ENCODE peak calls at places on chromosomes 1 and 21, in four cellular contexts. D is tibial nerve, M is neural crest cell, Z is cardiac fibroblast. L is an unnamed sample.

GRCh38 chr1:116717318-116717717 is 36.9 kb upstream of the CD2 start:
- DNase-seq in Z (no peak), M (no peak), D (no peak), L (no peak)

GRCh38 chr1:32047701-32048100 is 25.0 kb upstream of the TMEM39B start:
- DNase-seq in Z (no peak), D (no peak), M (no peak), L (no peak)

GRCh38 chr1:92952714-92953113 is 8.5 kb downstream of the DIPK1A start:
- DNase-seq in D (no peak), Z (no peak), M (no peak), L (no peak)

GRCh38 chr1:61083799-61084385 is 1.5 kb downstream of the NFIA start:
- DNase-seq in Z (peak; percentile 60), M (no peak), D (no peak), L (no peak)

GRCh38 chr1:2604854-2605753 is 18.5 kb downstream of the PRXL2B start:
- DNase-seq in M (no peak), Z (no peak), D (no peak), L (no peak)

GRCh38 chr1:11648732-11649158 is 5.5 kb downstream of the FBXO2 start:
- DNase-seq in Z (no peak), M (no peak), D (no peak), L (no peak)

GRCh38 chr1:208216062-208216461 is 28.1 kb downstream of the PLXNA2 start:
- DNase-seq in D (no peak), M (no peak), Z (peak; percentile 70), L (no peak)

GRCh38 chr1:94619731-94620130 is 78.2 kb upstream of the F3 start:
- DNase-seq in Z (no peak), M (no peak), D (no peak), L (no peak)

GRCh38 chr1:226871047-226871365 is 590 bp downstream of the PSEN2 start:
- DNase-seq in Z (no peak), D (no peak), M (no peak), L (no peak)

GRCh38 chr1:201282931-201283829 is at the start of gene PKP1:
- DNase-seq in D (no peak), M (peak; percentile 23), Z (no peak), L (peak; percentile 31)

GRCh38 chr1:90394247-90394646 is 322.9 kb downstream of the BARHL2 start:
- DNase-seq in Z (no peak), D (no peak), M (no peak), L (no peak)

GRCh38 chr1:25927541-25928265 is 21.5 kb upstream of the STMN1 start:
- DNase-seq in D (no peak), Z (no peak), M (peak; percentile 41), L (peak; percentile 76)

GRCh38 chr1:52469108-52469507 is 64.7 kb downstream of the PRPF38A start:
- DNase-seq in D (no peak), M (no peak), Z (no peak), L (no peak)

GRCh38 chr21:36323032-36323431 is 3.0 kb downstream of the MORC3 start:
- DNase-seq in Z (peak; percentile 39), D (no peak), M (no peak), L (no peak)

GRCh38 chr1:223487514-223488259 is 94.5 kb downstream of the CCDC185 start:
- DNase-seq in M (no peak), D (no peak), Z (no peak), L (no peak)

GRCh38 chr1:100452641-100453040 is 85.3 kb upstream of the GPR88 start:
- DNase-seq in Z (peak; percentile 5), M (no peak), D (no peak), L (no peak)

GRCh38 chr21:42097274-42097673 is 26.2 kb downstream of the UMODL1 start:
- DNase-seq in Z (peak; percentile 33), D (no peak), M (no peak), L (no peak)

GRCh38 chr1:169576241-169576933 is 9.9 kb downstream of the F5 start:
- DNase-seq in Z (no peak), D (no peak), M (no peak), L (no peak)

GRCh38 chr1:88985033-88985432 is 7.4 kb downstream of the KYAT3 start:
- DNase-seq in M (no peak), Z (peak; percentile 93), D (peak; percentile 28), L (no peak)

GRCh38 chr1:202058001-202058908 is 47.9 kb downstream of the ELF3 start:
- DNase-seq in M (no peak), Z (peak; percentile 53), D (no peak), L (no peak)

GRCh38 chr1:111203681-111204210 is 3.3 kb upstream of the DENND2D start:
- DNase-seq in M (no peak), Z (peak; percentile 27), D (peak; percentile 56), L (no peak)

GRCh38 chr1:115454835-115455511 is 116.9 kb upstream of the NGF start:
- DNase-seq in M (no peak), D (peak; percentile 17), Z (no peak), L (no peak)

GRCh38 chr1:230143534-230143933 is 76.5 kb downstream of the GALNT2 start:
- DNase-seq in Z (no peak), M (no peak), D (no peak), L (no peak)

GRCh38 chr1:207752456-207753132 is 740 bp downstream of the CD46 start:
- DNase-seq in M (no peak), D (no peak), Z (peak; percentile 20), L (peak; percentile 15)

GRCh38 chr1:77342745-77343144 is 60.9 kb downstream of the AK5 start:
- DNase-seq in D (no peak), Z (peak; percentile 14), M (no peak), L (no peak)

GRCh38 chr1:118692143-118692542 is 296.0 kb downstream of the TBX15 start:
- DNase-seq in D (no peak), M (no peak), Z (no peak), L (no peak)

GRCh38 chr1:154716012-154716411 is 108.0 kb upstream of the ADAR start:
- DNase-seq in Z (peak; percentile 39), M (no peak), D (no peak), L (no peak)

GRCh38 chr1:117985239-117985638 is 55.7 kb downstream of the WDR3 start:
- DNase-seq in Z (peak; percentile 7), D (no peak), M (no peak), L (no peak)

GRCh38 chr1:223123238-223123976 is 19.6 kb downstream of the TLR5 start:
- DNase-seq in M (peak; percentile 72), D (peak; percentile 73), Z (peak; percentile 80), L (peak; percentile 82)

GRCh38 chr1:7116001-7116400 is 330.7 kb downstream of the CAMTA1 start:
- DNase-seq in M (no peak), Z (no peak), D (no peak), L (no peak)

GRCh38 chr1:7113822-7114221 is 328.6 kb downstream of the CAMTA1 start:
- DNase-seq in M (no peak), D (no peak), Z (no peak), L (no peak)

GRCh38 chr1:7117599-7118281 is 332.5 kb downstream of the CAMTA1 start:
- DNase-seq in D (no peak), Z (peak; percentile 56), M (peak; percentile 26), L (peak; percentile 11)

GRCh38 chr1:7120863-7121621 is 335.8 kb downstream of the CAMTA1 start:
- DNase-seq in M (no peak), Z (no peak), D (no peak), L (no peak)

DNA sequence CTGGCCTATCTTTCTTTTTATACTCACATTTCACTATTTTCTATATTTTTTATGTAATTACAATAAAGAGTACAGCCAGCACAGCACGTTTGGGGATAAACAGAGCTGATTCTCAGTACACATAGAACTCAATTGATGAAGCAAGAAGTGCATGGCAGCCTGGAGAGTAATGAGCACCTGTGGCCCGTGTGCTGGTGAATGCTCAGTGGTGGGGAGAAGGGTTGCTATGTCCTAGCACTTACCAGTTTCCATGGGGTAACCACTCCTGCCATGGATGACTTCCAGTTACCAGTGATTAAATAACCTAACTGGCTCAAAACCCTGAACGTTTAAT is 332.0 kb downstream of the CAMTA1 start:
- DNase-seq in D (no peak), M (no peak), Z (no peak), L (no peak)
- TF ChIP-seq CTCF in D (no peak), M (no peak), Z (no peak), L (no peak)

GRCh38 chr1:41023279-41023990 is 1.9 kb upstream of the SLFNL1 start:
- DNase-seq in D (no peak), Z (peak; percentile 27), M (no peak), L (no peak)

GRCh38 chr1:41020654-41021053 is 871 bp downstream of the SLFNL1 start:
- DNase-seq in M (no peak), D (no peak), Z (no peak), L (no peak)

GRCh38 chr1:41020109-41020576 is 1.4 kb downstream of the SLFNL1 start:
- DNase-seq in D (no peak), M (no peak), Z (no peak), L (no peak)

GRCh38 chr1:41022424-41022823 is 899 bp upstream of the SLFNL1 start:
- DNase-seq in D (no peak), M (no peak), Z (no peak), L (no peak)

GRCh38 chr1:41021526-41022308 is at the start of gene SLFNL1:
- DNase-seq in Z (peak; percentile 48), M (no peak), D (no peak), L (no peak)
- TF ChIP-seq CTCF in Z (peak; percentile 14), M (no peak), D (no peak), L (no peak)

GRCh38 chr1:56806804-56807203 is 12.4 kb downstream of the FYB2 start:
- DNase-seq in D (no peak), M (no peak), Z (no peak), L (no peak)

GRCh38 chr1:56798053-56798471 is 21.1 kb downstream of the FYB2 start:
- DNase-seq in M (no peak), D (no peak), Z (peak; percentile 65), L (no peak)

GRCh38 chr1:56799605-56800398 is 19.4 kb downstream of the FYB2 start:
- DNase-seq in M (no peak), D (no peak), Z (peak; percentile 50), L (no peak)

GRCh38 chr1:56808385-56808784 is 10.8 kb downstream of the FYB2 start:
- DNase-seq in M (no peak), D (no peak), Z (no peak), L (no peak)

DNA sequence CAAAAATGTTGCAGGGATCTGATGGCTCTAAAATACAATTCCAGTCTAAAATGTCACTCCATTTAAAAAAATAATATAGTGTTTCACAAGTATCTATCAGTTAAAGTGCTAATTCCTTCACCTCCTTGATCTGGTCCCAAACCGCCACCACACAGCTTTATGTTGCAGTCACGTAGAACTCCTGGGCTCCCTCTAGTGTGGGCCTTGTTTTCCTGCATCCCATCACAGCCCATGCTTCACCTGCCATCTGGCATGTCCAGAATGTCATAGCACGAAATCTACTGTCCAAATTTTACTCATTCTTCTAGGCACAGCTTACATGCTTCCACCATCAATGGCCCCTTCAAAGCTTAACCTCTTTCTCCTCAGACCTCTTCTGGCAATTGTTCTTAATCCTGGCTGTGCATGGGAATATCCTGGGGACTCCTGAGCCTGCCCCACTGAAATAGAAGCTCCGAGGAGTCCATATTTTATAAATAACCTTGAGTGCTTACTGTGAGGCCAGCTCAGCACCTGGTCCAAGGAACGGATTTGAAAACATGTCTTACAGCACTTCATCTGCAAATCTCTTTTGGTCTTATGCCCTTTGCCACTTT is 15.5 kb downstream of the FYB2 start:
- DNase-seq in Z (peak; percentile 45), D (no peak), M (peak; percentile 51), L (peak; percentile 60)
- TF ChIP-seq CTCF in Z (peak; percentile 65), D (no peak), M (peak; percentile 69), L (peak; percentile 45)

DNA sequence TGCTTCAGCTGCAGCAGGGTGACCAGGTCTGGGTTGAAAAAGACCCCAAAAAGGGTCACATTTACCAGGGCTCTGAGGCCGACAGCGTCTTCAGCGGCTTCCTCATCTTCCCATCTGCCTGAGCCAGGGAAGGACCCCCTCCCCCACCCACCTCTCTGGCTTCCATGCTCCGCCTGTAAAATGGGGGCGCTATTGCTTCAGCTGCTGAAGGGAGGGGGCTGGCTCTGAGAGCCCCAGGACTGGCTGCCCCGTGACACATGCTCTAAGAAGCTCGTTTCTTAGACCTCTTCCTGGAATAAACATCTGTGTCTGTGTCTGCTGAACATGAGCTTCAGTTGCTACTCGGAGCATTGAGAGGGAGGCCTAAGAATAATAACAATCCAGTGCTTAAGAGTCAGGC is 2.9 kb downstream of the C1QA start:
- DNase-seq in D (no peak), M (no peak), Z (peak; percentile 42), L (peak; percentile 22)
- TF ChIP-seq CTCF in D (no peak), M (no peak), Z (no peak), L (no peak)

L was measured in endothelial cell.